ENCODE peak calls at places on chromosome 18, in seven cellular contexts. One of them, this sample, is unnamed.

GRCh38 chr18:23998811-23999210 is 15.7 kb upstream of the TTC39C start:
- DNase-seq in SK-N-SH: no peak
- DNase-seq in upper lobe of right lung: no peak
- DNase-seq in mesenchymal stem cell: no peak
- DNase-seq in astrocyte: peak
- DNase-seq in foreskin fibroblast: no peak
- DNase-seq in lower lobe of right lung: no peak
- DNase-seq in this sample: peak

GRCh38 chr18:74499633-74500032 is 3.5 kb downstream of the CNDP2 start:
- DNase-seq in upper lobe of right lung: peak
- DNase-seq in astrocyte: peak
- DNase-seq in foreskin fibroblast: no peak
- DNase-seq in SK-N-SH: no peak
- DNase-seq in lower lobe of right lung: peak
- DNase-seq in mesenchymal stem cell: peak
- DNase-seq in this sample: peak

GRCh38 chr18:7927119-7927518 is 360.0 kb downstream of the PTPRM start:
- DNase-seq in upper lobe of right lung: no peak
- DNase-seq in SK-N-SH: no peak
- DNase-seq in lower lobe of right lung: no peak
- DNase-seq in mesenchymal stem cell: no peak
- DNase-seq in foreskin fibroblast: no peak
- DNase-seq in astrocyte: peak
- DNase-seq in this sample: no peak

GRCh38 chr18:6755107-6755506 is 25.6 kb downstream of the ARHGAP28 start:
- DNase-seq in mesenchymal stem cell: peak
- DNase-seq in upper lobe of right lung: no peak
- DNase-seq in lower lobe of right lung: no peak
- DNase-seq in SK-N-SH: no peak
- DNase-seq in foreskin fibroblast: peak
- DNase-seq in astrocyte: no peak
- DNase-seq in this sample: no peak

GRCh38 chr18:60693426-60693825 is 320.9 kb upstream of the MC4R start:
- DNase-seq in astrocyte: peak
- DNase-seq in mesenchymal stem cell: no peak
- DNase-seq in lower lobe of right lung: no peak
- DNase-seq in upper lobe of right lung: no peak
- DNase-seq in SK-N-SH: no peak
- DNase-seq in foreskin fibroblast: no peak
- DNase-seq in this sample: peak

GRCh38 chr18:21243041-21243431 is 1.0 kb downstream of the GREB1L start:
- DNase-seq in mesenchymal stem cell: peak
- DNase-seq in lower lobe of right lung: no peak
- DNase-seq in SK-N-SH: no peak
- DNase-seq in foreskin fibroblast: no peak
- DNase-seq in upper lobe of right lung: no peak
- DNase-seq in astrocyte: peak
- DNase-seq in this sample: no peak

GRCh38 chr18:48153641-48154481 is 223.4 kb upstream of the SMAD2 start:
- DNase-seq in lower lobe of right lung: no peak
- DNase-seq in upper lobe of right lung: no peak
- DNase-seq in mesenchymal stem cell: peak
- DNase-seq in astrocyte: peak
- DNase-seq in SK-N-SH: no peak
- DNase-seq in foreskin fibroblast: peak
- DNase-seq in this sample: peak

GRCh38 chr18:78939105-78939504 is 40.5 kb upstream of the SALL3 start:
- DNase-seq in lower lobe of right lung: no peak
- DNase-seq in foreskin fibroblast: no peak
- DNase-seq in upper lobe of right lung: no peak
- DNase-seq in mesenchymal stem cell: no peak
- DNase-seq in astrocyte: peak
- DNase-seq in SK-N-SH: no peak
- DNase-seq in this sample: no peak

GRCh38 chr18:1846640-1847039 is 724.7 kb downstream of the METTL4 start:
- DNase-seq in foreskin fibroblast: no peak
- DNase-seq in SK-N-SH: no peak
- DNase-seq in lower lobe of right lung: no peak
- DNase-seq in astrocyte: peak
- DNase-seq in upper lobe of right lung: no peak
- DNase-seq in mesenchymal stem cell: no peak
- DNase-seq in this sample: peak

GRCh38 chr18:7897119-7897518 is 330.0 kb downstream of the PTPRM start:
- DNase-seq in lower lobe of right lung: no peak
- DNase-seq in foreskin fibroblast: no peak
- DNase-seq in mesenchymal stem cell: no peak
- DNase-seq in astrocyte: no peak
- DNase-seq in SK-N-SH: no peak
- DNase-seq in upper lobe of right lung: no peak
- DNase-seq in this sample: no peak

GRCh38 chr18:76573325-76574025 is 78.4 kb upstream of the ZNF516 start:
- DNase-seq in upper lobe of right lung: no peak
- DNase-seq in SK-N-SH: no peak
- DNase-seq in mesenchymal stem cell: peak
- DNase-seq in astrocyte: peak
- DNase-seq in foreskin fibroblast: peak
- DNase-seq in lower lobe of right lung: no peak
- DNase-seq in this sample: peak

GRCh38 chr18:2538236-2538635 is 33.1 kb downstream of the METTL4 start:
- DNase-seq in astrocyte: no peak
- DNase-seq in SK-N-SH: no peak
- DNase-seq in lower lobe of right lung: no peak
- DNase-seq in foreskin fibroblast: no peak
- DNase-seq in mesenchymal stem cell: no peak
- DNase-seq in upper lobe of right lung: no peak
- DNase-seq in this sample: no peak

GRCh38 chr18:24417465-24417864 is 9.0 kb upstream of the IMPACT start:
- DNase-seq in astrocyte: no peak
- DNase-seq in lower lobe of right lung: no peak
- DNase-seq in foreskin fibroblast: no peak
- DNase-seq in upper lobe of right lung: no peak
- DNase-seq in mesenchymal stem cell: no peak
- DNase-seq in SK-N-SH: peak
- DNase-seq in this sample: no peak

GRCh38 chr18:12336887-12337286 is 28.8 kb downstream of the TUBB6 start:
- DNase-seq in foreskin fibroblast: peak
- DNase-seq in upper lobe of right lung: no peak
- DNase-seq in astrocyte: peak
- DNase-seq in mesenchymal stem cell: peak
- DNase-seq in lower lobe of right lung: no peak
- DNase-seq in SK-N-SH: no peak
- DNase-seq in this sample: peak

GRCh38 chr18:79394438-79395307 is 1.1 kb upstream of the NFATC1 start:
- DNase-seq in astrocyte: peak
- DNase-seq in foreskin fibroblast: peak
- DNase-seq in SK-N-SH: no peak
- DNase-seq in mesenchymal stem cell: peak
- DNase-seq in upper lobe of right lung: peak
- DNase-seq in lower lobe of right lung: no peak
- DNase-seq in this sample: peak

GRCh38 chr18:23155537-23155936 is 20.3 kb downstream of the CABLES1 start:
- DNase-seq in foreskin fibroblast: no peak
- DNase-seq in lower lobe of right lung: no peak
- DNase-seq in SK-N-SH: no peak
- DNase-seq in upper lobe of right lung: no peak
- DNase-seq in astrocyte: no peak
- DNase-seq in mesenchymal stem cell: peak
- DNase-seq in this sample: peak

GRCh38 chr18:38751211-38751610 is 1185.6 kb upstream of the CELF4 start:
- DNase-seq in upper lobe of right lung: no peak
- DNase-seq in foreskin fibroblast: no peak
- DNase-seq in astrocyte: no peak
- DNase-seq in mesenchymal stem cell: no peak
- DNase-seq in SK-N-SH: no peak
- DNase-seq in lower lobe of right lung: no peak
- DNase-seq in this sample: peak

DNA sequence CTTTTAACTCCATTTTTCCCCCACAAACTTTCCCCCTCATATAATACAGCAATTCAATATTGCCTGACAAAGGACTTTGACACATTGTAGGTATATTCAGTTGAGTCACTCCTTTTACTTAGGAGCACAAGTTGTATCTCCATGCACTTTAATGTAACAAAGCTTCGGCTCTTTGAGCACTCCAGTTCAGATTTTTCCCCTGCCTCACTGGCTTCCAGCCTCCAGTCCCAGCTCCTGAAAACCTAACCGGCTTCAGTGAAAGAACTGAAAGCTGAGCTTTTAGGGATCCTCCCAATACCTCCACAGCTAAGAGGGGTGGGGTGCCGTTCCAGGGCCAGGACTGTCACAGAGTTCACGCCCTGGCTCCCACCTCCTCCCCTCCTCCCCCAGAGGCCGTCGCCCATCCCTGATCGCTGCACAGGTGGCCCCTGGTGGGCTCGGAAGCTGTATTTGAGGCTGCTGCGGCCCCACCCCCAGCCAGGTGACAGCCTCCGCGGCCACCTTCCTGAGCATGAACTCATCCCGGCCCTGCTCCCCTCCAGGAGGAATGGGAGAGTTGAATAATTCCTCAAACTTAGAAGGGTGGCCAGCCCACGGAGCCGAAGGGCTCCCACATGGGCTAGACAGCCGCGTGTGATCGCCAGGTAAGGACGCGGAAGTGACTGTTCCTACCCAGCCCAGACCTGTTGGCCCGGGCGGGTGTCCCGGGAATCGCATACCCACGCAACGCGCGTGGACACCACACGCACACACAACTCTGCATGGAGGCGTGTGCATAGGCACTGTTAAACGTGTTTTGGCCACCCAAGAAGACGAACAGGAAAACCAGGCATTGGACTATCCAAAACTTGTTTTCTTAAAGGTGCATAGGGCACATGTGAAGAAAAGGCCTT is 1.8 kb downstream of the MYO5B start:
- DNase-seq in SK-N-SH: peak
- DNase-seq in foreskin fibroblast: no peak
- DNase-seq in astrocyte: no peak
- DNase-seq in mesenchymal stem cell: no peak
- DNase-seq in upper lobe of right lung: no peak
- DNase-seq in lower lobe of right lung: peak
- DNase-seq in this sample: peak
- H3K4me3 ChIP-seq in SK-N-SH: no peak
- H3K4me3 ChIP-seq in foreskin fibroblast: no peak
- H3K4me3 ChIP-seq in astrocyte: no peak
- H3K4me3 ChIP-seq in mesenchymal stem cell: no peak
- H3K4me3 ChIP-seq in upper lobe of right lung: peak
- H3K4me3 ChIP-seq in lower lobe of right lung: peak
- H3K4me3 ChIP-seq in this sample: peak

GRCh38 chr18:57437782-57438668 is 2.9 kb downstream of the ONECUT2 start:
- DNase-seq in upper lobe of right lung: no peak
- DNase-seq in SK-N-SH: peak
- DNase-seq in foreskin fibroblast: peak
- DNase-seq in lower lobe of right lung: no peak
- DNase-seq in astrocyte: peak
- DNase-seq in mesenchymal stem cell: no peak
- DNase-seq in this sample: peak
- H3K4me3 ChIP-seq in upper lobe of right lung: no peak
- H3K4me3 ChIP-seq in SK-N-SH: peak
- H3K4me3 ChIP-seq in foreskin fibroblast: no peak
- H3K4me3 ChIP-seq in lower lobe of right lung: no peak
- H3K4me3 ChIP-seq in astrocyte: peak
- H3K4me3 ChIP-seq in mesenchymal stem cell: peak
- H3K4me3 ChIP-seq in this sample: no peak

GRCh38 chr18:46866524-46866923 is 50.8 kb downstream of the PIAS2 start:
- DNase-seq in astrocyte: no peak
- DNase-seq in mesenchymal stem cell: no peak
- DNase-seq in upper lobe of right lung: no peak
- DNase-seq in lower lobe of right lung: no peak
- DNase-seq in SK-N-SH: no peak
- DNase-seq in foreskin fibroblast: no peak
- DNase-seq in this sample: no peak

GRCh38 chr18:46867471-46868170 is 49.7 kb downstream of the PIAS2 start:
- DNase-seq in astrocyte: no peak
- DNase-seq in upper lobe of right lung: no peak
- DNase-seq in lower lobe of right lung: no peak
- DNase-seq in mesenchymal stem cell: no peak
- DNase-seq in foreskin fibroblast: no peak
- DNase-seq in SK-N-SH: no peak
- DNase-seq in this sample: no peak

DNA sequence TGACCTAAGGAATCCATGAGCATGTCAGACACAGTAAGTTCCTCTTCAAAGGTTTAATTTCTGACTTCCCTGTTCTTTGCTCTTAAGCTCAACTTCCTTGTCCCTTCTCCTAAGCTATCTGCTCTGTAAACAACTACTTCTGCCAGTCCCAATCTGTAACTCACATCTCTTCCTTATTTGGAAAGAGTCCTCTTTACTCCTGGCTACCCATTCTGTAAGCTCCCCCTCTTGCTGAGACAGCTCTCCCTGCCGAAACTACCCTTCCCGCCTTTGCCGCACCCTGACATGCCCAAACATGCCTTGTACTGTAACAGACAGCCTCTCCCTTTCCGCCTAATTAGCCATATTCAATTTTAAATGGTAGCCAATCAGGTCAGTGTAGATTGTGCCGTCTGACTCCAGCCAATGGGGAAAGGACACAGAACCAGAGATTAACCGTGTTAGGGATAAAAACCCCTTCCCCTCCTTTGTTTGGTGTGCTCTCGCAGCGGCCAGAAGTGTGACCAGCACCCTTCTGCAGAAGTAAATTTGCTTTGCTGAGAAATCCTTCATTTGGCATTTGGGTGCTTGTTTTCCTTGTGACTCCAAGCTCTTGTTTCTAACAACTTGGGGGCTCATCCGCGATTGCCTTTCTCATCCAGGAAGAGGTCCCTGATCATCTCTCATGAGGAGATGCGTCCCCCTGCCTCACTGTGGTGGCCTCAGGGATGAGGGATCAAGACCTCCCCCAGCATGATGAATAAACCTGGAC is 49.0 kb downstream of the PIAS2 start:
- DNase-seq in upper lobe of right lung: no peak
- DNase-seq in SK-N-SH: no peak
- DNase-seq in lower lobe of right lung: no peak
- DNase-seq in foreskin fibroblast: no peak
- DNase-seq in mesenchymal stem cell: no peak
- DNase-seq in astrocyte: no peak
- DNase-seq in this sample: peak
- H3K4me3 ChIP-seq in upper lobe of right lung: no peak
- H3K4me3 ChIP-seq in SK-N-SH: no peak
- H3K4me3 ChIP-seq in lower lobe of right lung: no peak
- H3K4me3 ChIP-seq in foreskin fibroblast: no peak
- H3K4me3 ChIP-seq in mesenchymal stem cell: no peak
- H3K4me3 ChIP-seq in astrocyte: no peak
- H3K4me3 ChIP-seq in this sample: no peak

GRCh38 chr18:50298443-50299284 is 11.2 kb upstream of the CXXC1 start:
- DNase-seq in upper lobe of right lung: no peak
- DNase-seq in lower lobe of right lung: no peak
- DNase-seq in mesenchymal stem cell: no peak
- DNase-seq in SK-N-SH: no peak
- DNase-seq in foreskin fibroblast: no peak
- DNase-seq in astrocyte: no peak
- DNase-seq in this sample: no peak
- H3K4me3 ChIP-seq in upper lobe of right lung: peak
- H3K4me3 ChIP-seq in lower lobe of right lung: peak
- H3K4me3 ChIP-seq in mesenchymal stem cell: no peak
- H3K4me3 ChIP-seq in SK-N-SH: peak
- H3K4me3 ChIP-seq in foreskin fibroblast: peak
- H3K4me3 ChIP-seq in astrocyte: peak
- H3K4me3 ChIP-seq in this sample: peak

GRCh38 chr18:64002581-64002980 is 32.7 kb downstream of the SERPINB8 start:
- DNase-seq in astrocyte: no peak
- DNase-seq in mesenchymal stem cell: no peak
- DNase-seq in upper lobe of right lung: no peak
- DNase-seq in SK-N-SH: no peak
- DNase-seq in foreskin fibroblast: no peak
- DNase-seq in lower lobe of right lung: no peak
- DNase-seq in this sample: no peak
- H3K4me3 ChIP-seq in astrocyte: no peak
- H3K4me3 ChIP-seq in mesenchymal stem cell: no peak
- H3K4me3 ChIP-seq in upper lobe of right lung: no peak
- H3K4me3 ChIP-seq in SK-N-SH: no peak
- H3K4me3 ChIP-seq in foreskin fibroblast: no peak
- H3K4me3 ChIP-seq in lower lobe of right lung: no peak
- H3K4me3 ChIP-seq in this sample: no peak

GRCh38 chr18:68035709-68036522 is 519.4 kb upstream of the DSEL start:
- DNase-seq in lower lobe of right lung: no peak
- DNase-seq in upper lobe of right lung: no peak
- DNase-seq in astrocyte: peak
- DNase-seq in SK-N-SH: no peak
- DNase-seq in foreskin fibroblast: peak
- DNase-seq in mesenchymal stem cell: peak
- DNase-seq in this sample: no peak
- H3K4me3 ChIP-seq in lower lobe of right lung: no peak
- H3K4me3 ChIP-seq in upper lobe of right lung: no peak
- H3K4me3 ChIP-seq in astrocyte: no peak
- H3K4me3 ChIP-seq in SK-N-SH: no peak
- H3K4me3 ChIP-seq in foreskin fibroblast: no peak
- H3K4me3 ChIP-seq in mesenchymal stem cell: no peak
- H3K4me3 ChIP-seq in this sample: no peak

This sample was measured in bronchial epithelial cell.